ENCODE peak calls at places on chromosomes 11 and 22, in eight cellular contexts. One of them, this sample, is unnamed.

GRCh38 chr22:38940985-38941384 is 16.4 kb upstream of the APOBEC3A start:
- DNase-seq in PC-3: peak; percentile 29
- DNase-seq in fibroblast of the aortic adventitia: no peak
- DNase-seq in adrenal gland: no peak
- DNase-seq in HCT116: no peak
- DNase-seq in OCI-LY7: no peak
- DNase-seq in fibroblast of villous mesenchyme: no peak
- DNase-seq in SK-N-SH: no peak
- DNase-seq in this sample: no peak

GRCh38 chr11:120877746-120878365 is 146.0 kb upstream of the TBCEL start:
- DNase-seq in PC-3: no peak
- DNase-seq in fibroblast of the aortic adventitia: no peak
- DNase-seq in adrenal gland: no peak
- DNase-seq in HCT116: no peak
- DNase-seq in OCI-LY7: no peak
- DNase-seq in fibroblast of villous mesenchyme: no peak
- DNase-seq in SK-N-SH: no peak
- DNase-seq in this sample: no peak

GRCh38 chr11:112548641-112549040 is 288.0 kb upstream of the PLET1 start:
- DNase-seq in PC-3: no peak
- DNase-seq in fibroblast of the aortic adventitia: no peak
- DNase-seq in adrenal gland: no peak
- DNase-seq in HCT116: no peak
- DNase-seq in OCI-LY7: no peak
- DNase-seq in fibroblast of villous mesenchyme: no peak
- DNase-seq in SK-N-SH: no peak
- DNase-seq in this sample: no peak

GRCh38 chr11:43738600-43739409 is 58.3 kb downstream of the HSD17B12 start:
- DNase-seq in PC-3: peak; percentile 85
- DNase-seq in fibroblast of the aortic adventitia: peak; percentile 91
- DNase-seq in adrenal gland: peak; percentile 22
- DNase-seq in HCT116: peak; percentile 2
- DNase-seq in OCI-LY7: no peak
- DNase-seq in fibroblast of villous mesenchyme: peak; percentile 88
- DNase-seq in SK-N-SH: no peak
- DNase-seq in this sample: no peak

GRCh38 chr22:49925525-49926128 is 7.2 kb downstream of the CRELD2 start:
- DNase-seq in PC-3: no peak
- DNase-seq in fibroblast of the aortic adventitia: no peak
- DNase-seq in adrenal gland: no peak
- DNase-seq in HCT116: no peak
- DNase-seq in OCI-LY7: peak; percentile 91
- DNase-seq in fibroblast of villous mesenchyme: no peak
- DNase-seq in SK-N-SH: no peak
- DNase-seq in this sample: no peak

GRCh38 chr11:124869331-124869730 is 4.1 kb downstream of the ROBO3 start:
- DNase-seq in PC-3: no peak
- DNase-seq in fibroblast of the aortic adventitia: no peak
- DNase-seq in adrenal gland: no peak
- DNase-seq in HCT116: no peak
- DNase-seq in OCI-LY7: no peak
- DNase-seq in fibroblast of villous mesenchyme: no peak
- DNase-seq in SK-N-SH: no peak
- DNase-seq in this sample: no peak

GRCh38 chr11:69381681-69382130 is 87.8 kb downstream of the MYEOV start:
- DNase-seq in PC-3: no peak
- DNase-seq in fibroblast of the aortic adventitia: no peak
- DNase-seq in adrenal gland: no peak
- DNase-seq in HCT116: no peak
- DNase-seq in OCI-LY7: no peak
- DNase-seq in fibroblast of villous mesenchyme: no peak
- DNase-seq in SK-N-SH: no peak
- DNase-seq in this sample: no peak

GRCh38 chr11:57787920-57788716 is 26.5 kb downstream of the CTNND1 start:
- DNase-seq in PC-3: no peak
- DNase-seq in fibroblast of the aortic adventitia: no peak
- DNase-seq in adrenal gland: no peak
- DNase-seq in HCT116: no peak
- DNase-seq in OCI-LY7: no peak
- DNase-seq in fibroblast of villous mesenchyme: peak; percentile 58
- DNase-seq in SK-N-SH: no peak
- DNase-seq in this sample: no peak

GRCh38 chr11:117412176-117412575 is 84.5 kb downstream of the CEP164 start:
- DNase-seq in PC-3: no peak
- DNase-seq in fibroblast of the aortic adventitia: no peak
- DNase-seq in adrenal gland: no peak
- DNase-seq in HCT116: no peak
- DNase-seq in OCI-LY7: no peak
- DNase-seq in fibroblast of villous mesenchyme: no peak
- DNase-seq in SK-N-SH: no peak
- DNase-seq in this sample: no peak

GRCh38 chr11:16818284-16818683 is 79.8 kb downstream of the C11orf58 start:
- DNase-seq in PC-3: peak; percentile 72
- DNase-seq in fibroblast of the aortic adventitia: no peak
- DNase-seq in adrenal gland: no peak
- DNase-seq in HCT116: no peak
- DNase-seq in OCI-LY7: no peak
- DNase-seq in fibroblast of villous mesenchyme: no peak
- DNase-seq in SK-N-SH: no peak
- DNase-seq in this sample: no peak

GRCh38 chr11:43021466-43021865 is 290.3 kb upstream of the API5 start:
- DNase-seq in PC-3: peak; percentile 15
- DNase-seq in fibroblast of the aortic adventitia: no peak
- DNase-seq in adrenal gland: no peak
- DNase-seq in HCT116: no peak
- DNase-seq in OCI-LY7: peak; percentile 15
- DNase-seq in fibroblast of villous mesenchyme: no peak
- DNase-seq in SK-N-SH: peak; percentile 41
- DNase-seq in this sample: no peak

GRCh38 chr11:88535916-88536547 is 198.5 kb upstream of the CTSC start:
- DNase-seq in PC-3: peak; percentile 94
- DNase-seq in fibroblast of the aortic adventitia: peak; percentile 92
- DNase-seq in adrenal gland: no peak
- DNase-seq in HCT116: peak; percentile 77
- DNase-seq in OCI-LY7: no peak
- DNase-seq in fibroblast of villous mesenchyme: peak; percentile 89
- DNase-seq in SK-N-SH: no peak
- DNase-seq in this sample: no peak

GRCh38 chr11:97963528-97964331 is 1057.0 kb upstream of the CNTN5 start:
- DNase-seq in PC-3: no peak
- DNase-seq in fibroblast of the aortic adventitia: peak; percentile 28
- DNase-seq in adrenal gland: no peak
- DNase-seq in HCT116: no peak
- DNase-seq in OCI-LY7: no peak
- DNase-seq in fibroblast of villous mesenchyme: peak; percentile 27
- DNase-seq in SK-N-SH: no peak
- DNase-seq in this sample: no peak

GRCh38 chr11:11621881-11622706 is at the start of gene GALNT18:
- DNase-seq in PC-3: peak; percentile 92
- DNase-seq in fibroblast of the aortic adventitia: peak; percentile 81
- DNase-seq in adrenal gland: peak; percentile 94
- DNase-seq in HCT116: peak; percentile 81
- DNase-seq in OCI-LY7: peak; percentile 33
- DNase-seq in fibroblast of villous mesenchyme: peak; percentile 89
- DNase-seq in SK-N-SH: peak; percentile 100
- DNase-seq in this sample: peak; percentile 87

GRCh38 chr11:66232769-66233168 is 35.7 kb upstream of the RAB1B start:
- DNase-seq in PC-3: no peak
- DNase-seq in fibroblast of the aortic adventitia: no peak
- DNase-seq in adrenal gland: no peak
- DNase-seq in HCT116: no peak
- DNase-seq in OCI-LY7: no peak
- DNase-seq in fibroblast of villous mesenchyme: no peak
- DNase-seq in SK-N-SH: no peak
- DNase-seq in this sample: no peak

GRCh38 chr11:110763249-110764011 is 51.2 kb upstream of the ARHGAP20 start:
- DNase-seq in PC-3: no peak
- DNase-seq in fibroblast of the aortic adventitia: peak; percentile 74
- DNase-seq in adrenal gland: no peak
- DNase-seq in HCT116: no peak
- DNase-seq in OCI-LY7: no peak
- DNase-seq in fibroblast of villous mesenchyme: peak; percentile 73
- DNase-seq in SK-N-SH: no peak
- DNase-seq in this sample: no peak

GRCh38 chr22:33210129-33210784 is 152.1 kb upstream of the SYN3 start:
- DNase-seq in PC-3: peak; percentile 46
- DNase-seq in fibroblast of the aortic adventitia: peak; percentile 39
- DNase-seq in adrenal gland: peak; percentile 27
- DNase-seq in HCT116: no peak
- DNase-seq in OCI-LY7: peak; percentile 83
- DNase-seq in fibroblast of villous mesenchyme: peak; percentile 24
- DNase-seq in SK-N-SH: peak; percentile 68
- DNase-seq in this sample: peak; percentile 11

GRCh38 chr22:39797528-39798147 is 95.9 kb downstream of the ENTHD1 start:
- DNase-seq in PC-3: no peak
- DNase-seq in fibroblast of the aortic adventitia: no peak
- DNase-seq in adrenal gland: no peak
- DNase-seq in HCT116: no peak
- DNase-seq in OCI-LY7: no peak
- DNase-seq in fibroblast of villous mesenchyme: no peak
- DNase-seq in SK-N-SH: no peak
- DNase-seq in this sample: no peak

GRCh38 chr11:8019671-8020597 is 32.8 kb downstream of the EIF3F start:
- DNase-seq in PC-3: no peak
- DNase-seq in fibroblast of the aortic adventitia: peak; percentile 41
- DNase-seq in adrenal gland: peak; percentile 40
- DNase-seq in HCT116: no peak
- DNase-seq in OCI-LY7: no peak
- DNase-seq in fibroblast of villous mesenchyme: no peak
- DNase-seq in SK-N-SH: peak; percentile 87
- DNase-seq in this sample: no peak

GRCh38 chr11:85590848-85591483 is 36.2 kb downstream of the DLG2 start:
- DNase-seq in PC-3: peak; percentile 82
- DNase-seq in fibroblast of the aortic adventitia: peak; percentile 45
- DNase-seq in adrenal gland: no peak
- DNase-seq in HCT116: peak; percentile 35
- DNase-seq in OCI-LY7: peak; percentile 35
- DNase-seq in fibroblast of villous mesenchyme: peak; percentile 21
- DNase-seq in SK-N-SH: peak; percentile 7
- DNase-seq in this sample: no peak

DNA sequence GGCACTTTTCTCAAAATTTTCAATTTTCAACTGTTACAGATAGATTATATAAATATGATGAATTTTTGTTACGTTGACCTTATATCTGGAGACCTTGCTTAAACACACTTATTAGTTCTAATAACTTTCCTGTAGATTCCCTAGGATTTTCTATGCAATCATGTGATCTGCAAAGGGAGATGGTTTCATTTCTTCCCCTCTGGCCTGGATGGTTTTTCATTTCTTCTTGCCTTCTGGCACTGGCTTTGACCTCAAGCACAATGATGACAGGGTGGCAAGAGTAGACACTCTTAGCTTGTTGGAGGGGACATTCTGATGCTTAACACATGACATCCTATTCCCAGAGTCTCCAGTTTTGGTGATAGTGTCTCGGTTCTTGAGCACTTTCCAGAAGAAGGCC is 75.9 kb downstream of the DGCR2 start:
- DNase-seq in PC-3: no peak
- DNase-seq in fibroblast of the aortic adventitia: no peak
- DNase-seq in adrenal gland: no peak
- DNase-seq in HCT116: no peak
- DNase-seq in OCI-LY7: no peak
- DNase-seq in fibroblast of villous mesenchyme: no peak
- DNase-seq in SK-N-SH: no peak
- DNase-seq in this sample: no peak
- TF ChIP-seq CTCF in PC-3: no peak
- TF ChIP-seq CTCF in fibroblast of the aortic adventitia: no peak
- TF ChIP-seq CTCF in adrenal gland: no peak
- TF ChIP-seq CTCF in HCT116: no peak
- TF ChIP-seq CTCF in OCI-LY7: no peak
- TF ChIP-seq CTCF in fibroblast of villous mesenchyme: no peak
- TF ChIP-seq CTCF in SK-N-SH: no peak
- TF ChIP-seq CTCF in this sample: no peak

GRCh38 chr11:84437129-84438123 is 1151.3 kb upstream of the CCDC90B start:
- DNase-seq in PC-3: peak; percentile 29
- DNase-seq in fibroblast of the aortic adventitia: peak; percentile 3
- DNase-seq in adrenal gland: peak; percentile 18
- DNase-seq in HCT116: no peak
- DNase-seq in OCI-LY7: peak; percentile 15
- DNase-seq in fibroblast of villous mesenchyme: no peak
- DNase-seq in SK-N-SH: no peak
- DNase-seq in this sample: peak; percentile 48
- TF ChIP-seq CTCF in PC-3: no peak
- TF ChIP-seq CTCF in fibroblast of the aortic adventitia: no peak
- TF ChIP-seq CTCF in adrenal gland: no peak
- TF ChIP-seq CTCF in HCT116: no peak
- TF ChIP-seq CTCF in OCI-LY7: no peak
- TF ChIP-seq CTCF in fibroblast of villous mesenchyme: no peak
- TF ChIP-seq CTCF in SK-N-SH: no peak
- TF ChIP-seq CTCF in this sample: peak; percentile 49

DNA sequence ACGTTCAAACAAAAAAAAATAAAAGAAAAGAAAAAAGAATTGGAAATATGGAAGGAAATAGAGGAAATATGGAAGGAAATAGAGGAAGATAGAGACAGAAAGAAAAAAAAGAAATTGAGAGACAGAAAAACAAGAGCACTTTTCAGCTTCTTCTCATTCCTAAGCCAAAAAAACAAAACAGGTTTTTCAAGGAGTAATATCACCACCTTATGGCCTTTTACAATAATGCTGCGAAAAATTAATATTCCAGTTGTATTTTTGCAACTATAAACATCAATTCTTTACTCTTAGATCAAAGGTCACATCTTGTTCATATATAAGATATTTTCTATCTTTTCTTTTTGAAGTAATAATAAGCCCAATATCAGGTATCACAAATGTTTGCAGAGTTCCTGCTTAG is 328.3 kb downstream of the FAT3 start:
- DNase-seq in PC-3: peak; percentile 42
- DNase-seq in fibroblast of the aortic adventitia: peak; percentile 15
- DNase-seq in adrenal gland: no peak
- DNase-seq in HCT116: no peak
- DNase-seq in OCI-LY7: no peak
- DNase-seq in fibroblast of villous mesenchyme: peak; percentile 7
- DNase-seq in SK-N-SH: no peak
- DNase-seq in this sample: no peak
- TF ChIP-seq CTCF in PC-3: peak; percentile 54
- TF ChIP-seq CTCF in fibroblast of the aortic adventitia: no peak
- TF ChIP-seq CTCF in adrenal gland: no peak
- TF ChIP-seq CTCF in HCT116: no peak
- TF ChIP-seq CTCF in OCI-LY7: peak; percentile 28
- TF ChIP-seq CTCF in fibroblast of villous mesenchyme: peak; percentile 4
- TF ChIP-seq CTCF in SK-N-SH: peak; percentile 67
- TF ChIP-seq CTCF in this sample: peak; percentile 54

DNA sequence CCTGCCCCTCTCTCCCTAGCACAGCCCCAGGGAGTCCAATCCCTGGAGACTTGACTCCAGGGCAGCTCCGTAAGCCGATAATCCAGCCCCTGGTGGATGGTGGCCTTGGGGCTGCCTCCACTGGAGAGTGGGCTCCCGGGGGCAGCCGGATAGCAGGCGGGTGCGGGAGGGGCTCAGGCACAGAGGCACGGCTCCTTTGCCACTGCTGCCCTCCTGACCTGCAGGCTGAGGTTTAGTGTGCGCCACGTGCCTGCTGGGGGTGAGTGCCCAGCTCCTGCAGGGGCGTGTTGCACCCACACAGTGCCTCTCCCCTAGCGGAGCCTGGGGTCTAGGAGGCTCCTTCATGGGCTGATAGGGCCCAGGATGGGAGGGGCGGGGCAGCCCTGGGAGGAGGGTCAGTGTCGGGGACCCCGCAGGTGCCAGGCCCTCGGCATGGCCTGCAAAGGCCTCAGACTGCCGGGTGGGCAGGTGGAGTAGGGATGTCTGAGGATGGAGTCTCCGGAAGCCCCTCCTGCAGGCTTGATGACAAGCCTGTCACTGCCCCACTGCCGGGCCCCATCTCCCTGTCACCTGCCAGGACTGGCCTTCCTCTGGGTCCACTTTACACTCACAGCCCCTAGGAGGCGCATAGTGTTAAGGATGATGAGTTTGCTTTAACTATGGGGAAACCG is 5.6 kb downstream of the DUSP8 start:
- DNase-seq in PC-3: no peak
- DNase-seq in fibroblast of the aortic adventitia: no peak
- DNase-seq in adrenal gland: no peak
- DNase-seq in HCT116: no peak
- DNase-seq in OCI-LY7: no peak
- DNase-seq in fibroblast of villous mesenchyme: no peak
- DNase-seq in SK-N-SH: no peak
- DNase-seq in this sample: no peak
- TF ChIP-seq CTCF in PC-3: peak; percentile 48
- TF ChIP-seq CTCF in fibroblast of the aortic adventitia: no peak
- TF ChIP-seq CTCF in adrenal gland: no peak
- TF ChIP-seq CTCF in HCT116: peak; percentile 18
- TF ChIP-seq CTCF in OCI-LY7: no peak
- TF ChIP-seq CTCF in fibroblast of villous mesenchyme: peak; percentile 12
- TF ChIP-seq CTCF in SK-N-SH: no peak
- TF ChIP-seq CTCF in this sample: no peak

This sample was measured in progenitor cell of endocrine pancreas.